ENCODE peak calls at places on chromosomes 5 and 9, in seven cellular contexts. C is lower lobe of right lung; V is neural progenitor cell; O is SJSA1; N is CD8-positive, alpha-beta T cell; P is RWPE2; U is GM23338. M is an unnamed sample. For H3K27me3 and H3K4me1, the result is how much of the 10 kb centered on the place peaks cover.

GRCh38 chr5:6379246-6379645 is 899 bp upstream of the MED10 start:
- DNase-seq in V (no peak), N (no peak), P (no peak), C (no peak), U (no peak), O (peak), M (no peak)

GRCh38 chr9:93452710-93453046 is 703 bp downstream of the FAM120AOS start:
- DNase-seq in P (no peak), C (peak), V (peak), U (no peak), N (no peak), O (no peak), M (peak)

GRCh38 chr9:121133104-121133816 is 58.5 kb downstream of the CNTRL start:
- DNase-seq in P (peak), V (no peak), O (no peak), N (peak), U (peak), C (peak), M (no peak)

GRCh38 chr9:121782514-121783110 is 131.2 kb downstream of the DAB2IP start:
- DNase-seq in U (no peak), N (no peak), V (no peak), C (no peak), P (no peak), O (no peak), M (no peak)

GRCh38 chr9:114081441-114082016 is 3.4 kb upstream of the AMBP start:
- DNase-seq in P (peak), V (no peak), O (no peak), C (no peak), N (no peak), U (no peak), M (no peak)

GRCh38 chr9:69797680-69798079 is 22.9 kb upstream of the CFAP95 start:
- DNase-seq in P (no peak), N (no peak), O (no peak), C (no peak), U (no peak), V (no peak), M (no peak)

GRCh38 chr5:168578506-168579205 is 512 bp downstream of the PANK3 start:
- DNase-seq in O (peak), V (no peak), P (no peak), N (no peak), C (no peak), U (peak), M (peak)

GRCh38 chr9:136506425-136506824 is 23.6 kb upstream of the SEC16A start:
- DNase-seq in O (no peak), N (no peak), C (no peak), V (no peak), U (no peak), P (no peak), M (no peak)

GRCh38 chr5:157542282-157542966 is 33.2 kb downstream of the ADAM19 start:
- DNase-seq in V (no peak), O (no peak), U (no peak), C (no peak), N (no peak), P (no peak), M (no peak)

GRCh38 chr5:78162253-78162862 is 132.1 kb downstream of the AP3B1 start:
- DNase-seq in C (no peak), V (peak), U (peak), N (no peak), O (no peak), P (no peak), M (peak)

GRCh38 chr5:89315194-89315593 is 432.2 kb upstream of the MEF2C start:
- DNase-seq in U (no peak), C (peak), O (no peak), N (no peak), V (no peak), P (no peak), M (no peak)

GRCh38 chr9:113515862-113516261 is 52.3 kb downstream of the RGS3 start:
- DNase-seq in C (no peak), P (no peak), O (no peak), U (no peak), N (no peak), V (no peak), M (no peak)

GRCh38 chr5:176793343-176793699 is 17.0 kb upstream of the UNC5A start:
- DNase-seq in V (no peak), U (peak), N (no peak), C (no peak), P (no peak), O (no peak), M (no peak)

GRCh38 chr9:121698627-121699270 is 47.3 kb downstream of the DAB2IP start:
- DNase-seq in P (no peak), N (no peak), U (peak), V (peak), O (no peak), C (peak), M (peak)

GRCh38 chr5:10896016-10896415 is 135.0 kb upstream of the DAP start:
- DNase-seq in V (no peak), O (no peak), P (no peak), U (no peak), C (no peak), N (no peak), M (no peak)

GRCh38 chr5:146107901-146108300 is 2.5 kb upstream of the PLAC8L1 start:
- DNase-seq in N (no peak), U (no peak), C (no peak), O (no peak), P (no peak), V (no peak), M (no peak)

GRCh38 chr9:34145165-34145564 is 18.7 kb upstream of the DCAF12 start:
- DNase-seq in N (no peak), P (no peak), O (no peak), U (peak), C (no peak), V (no peak), M (no peak)

GRCh38 chr9:86659413-86660046 is 287.8 kb downstream of the GAS1 start:
- DNase-seq in V (no peak), C (no peak), U (no peak), O (no peak), N (no peak), P (no peak), M (no peak)

GRCh38 chr9:89413963-89414638 is 83.8 kb downstream of the SEMA4D start:
- DNase-seq in C (no peak), N (no peak), V (no peak), P (no peak), U (no peak), O (no peak), M (no peak)

GRCh38 chr5:149630337-149630736 is 49.0 kb downstream of the ARHGEF37 start:
- DNase-seq in C (no peak), V (no peak), N (no peak), P (no peak), U (no peak), O (no peak), M (no peak)

GRCh38 chr5:160181965-160182622 is 47.2 kb upstream of the FABP6 start:
- DNase-seq in C (no peak), P (no peak), V (no peak), U (no peak), O (no peak), N (no peak), M (no peak)

GRCh38 chr5:145479271-145479670 is 355.9 kb downstream of the PRELID2 start:
- DNase-seq in O (no peak), C (no peak), U (peak), P (no peak), N (no peak), V (no peak), M (no peak)

GRCh38 chr5:180133971-180134508 is 62.5 kb upstream of the RNF130 start:
- DNase-seq in P (no peak), C (peak), U (no peak), V (no peak), N (peak), O (no peak), M (no peak)

GRCh38 chr5:3222924-3223323 is 372.7 kb upstream of the IRX1 start:
- DNase-seq in P (no peak), O (no peak), U (no peak), N (no peak), V (no peak), C (no peak), M (no peak)

GRCh38 chr5:75510417-75510835 is 1.0 kb downstream of the CERT1 start:
- DNase-seq in V (no peak), U (no peak), P (no peak), N (peak), C (no peak), O (peak), M (no peak)

GRCh38 chr5:123454236-123454911 is 31.2 kb upstream of the CEP120 start:
- DNase-seq in U (no peak), N (no peak), P (no peak), O (no peak), V (no peak), C (no peak), M (no peak)

GRCh38 chr5:53490747-53491146 is 10.3 kb downstream of the FST start:
- DNase-seq in P (peak), U (no peak), O (no peak), C (no peak), V (no peak), N (no peak), M (no peak)

GRCh38 chr5:154757647-154758406 is 2.6 kb downstream of the LARP1 start:
- DNase-seq in N (peak), O (no peak), U (no peak), V (peak), C (no peak), P (no peak), M (peak)

GRCh38 chr5:142016576-142016975 is 3.7 kb upstream of the GNPDA1 start:
- DNase-seq in P (no peak), V (no peak), C (no peak), U (no peak), O (no peak), N (peak), M (no peak)

GRCh38 chr5:73205309-73205708 is 32.3 kb downstream of the TMEM174 start:
- DNase-seq in V (no peak), O (no peak), P (no peak), U (no peak), C (no peak), N (no peak), M (no peak)

GRCh38 chr9:136310273-136311030 is 6.6 kb upstream of the CCDC187 start:
- DNase-seq in O (no peak), V (no peak), U (no peak), P (no peak), C (no peak), N (no peak), M (no peak)

GRCh38 chr9:77014597-77015263 is 4.7 kb upstream of the FOXB2 start:
- DNase-seq in C (no peak), N (no peak), V (peak), U (peak), O (no peak), P (no peak), M (no peak)
- H3K27me3 ChIP-seq in C (half or more), N (under half), V (half or more), U (half or more), O (under half), P (half or more), M (half or more)

GRCh38 chr9:76690575-76691370 is 73.5 kb upstream of the PCA3 start:
- DNase-seq in V (no peak), C (no peak), U (peak), O (no peak), N (no peak), P (no peak), M (no peak)

GRCh38 chr9:76687861-76688374 is 76.3 kb upstream of the PCA3 start:
- DNase-seq in C (no peak), V (no peak), O (peak), U (no peak), N (no peak), P (peak), M (no peak)

GRCh38 chr9:76691761-76692313 is 72.4 kb upstream of the PCA3 start:
- DNase-seq in O (no peak), C (no peak), V (peak), P (no peak), N (no peak), U (peak), M (no peak)

GRCh38 chr9:76686756-76687155 is 77.5 kb upstream of the PCA3 start:
- DNase-seq in N (no peak), U (no peak), C (no peak), P (no peak), O (no peak), V (no peak), M (no peak)

DNA sequence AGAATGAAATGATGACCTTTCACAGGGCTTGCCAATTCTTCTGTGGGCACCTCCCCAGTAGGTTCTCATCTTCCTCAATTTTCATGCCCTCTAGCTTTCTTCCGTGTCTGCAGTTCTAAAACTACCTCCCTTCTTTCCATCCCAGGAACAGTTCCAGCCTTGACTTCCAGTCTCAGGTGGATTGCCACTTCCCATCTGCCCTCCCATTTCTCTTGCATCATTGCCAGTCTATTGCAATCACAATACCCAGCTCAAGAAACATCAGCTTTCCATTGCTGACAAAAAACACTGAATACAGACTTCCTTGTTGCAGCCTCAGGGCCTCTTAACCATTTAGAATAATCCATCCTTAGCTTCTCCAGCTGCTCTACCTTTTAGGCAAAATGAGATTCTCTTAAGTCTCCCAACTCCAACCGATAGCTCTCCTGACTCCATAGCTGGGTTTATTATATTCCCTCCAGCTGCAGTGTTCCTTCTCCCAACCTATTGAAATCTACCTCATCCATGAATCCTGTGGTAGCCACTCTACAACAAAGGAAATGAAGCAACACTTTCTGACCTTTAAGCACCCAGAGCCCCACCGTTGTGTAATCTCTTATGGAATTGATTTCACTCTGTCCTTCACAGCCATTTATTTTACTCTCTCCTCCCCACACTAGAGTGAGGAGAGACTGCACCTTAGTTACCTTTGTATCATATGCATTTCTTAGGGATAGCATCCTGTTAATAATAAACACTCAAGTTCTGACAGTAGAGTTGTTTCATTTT is 75.6 kb upstream of the PCA3 start:
- DNase-seq in N (no peak), U (no peak), P (no peak), V (no peak), O (no peak), C (no peak), M (no peak)
- H3K4me3 ChIP-seq in N (no peak), U (no peak), P (no peak), V (no peak), O (no peak), C (no peak), M (no peak)

DNA sequence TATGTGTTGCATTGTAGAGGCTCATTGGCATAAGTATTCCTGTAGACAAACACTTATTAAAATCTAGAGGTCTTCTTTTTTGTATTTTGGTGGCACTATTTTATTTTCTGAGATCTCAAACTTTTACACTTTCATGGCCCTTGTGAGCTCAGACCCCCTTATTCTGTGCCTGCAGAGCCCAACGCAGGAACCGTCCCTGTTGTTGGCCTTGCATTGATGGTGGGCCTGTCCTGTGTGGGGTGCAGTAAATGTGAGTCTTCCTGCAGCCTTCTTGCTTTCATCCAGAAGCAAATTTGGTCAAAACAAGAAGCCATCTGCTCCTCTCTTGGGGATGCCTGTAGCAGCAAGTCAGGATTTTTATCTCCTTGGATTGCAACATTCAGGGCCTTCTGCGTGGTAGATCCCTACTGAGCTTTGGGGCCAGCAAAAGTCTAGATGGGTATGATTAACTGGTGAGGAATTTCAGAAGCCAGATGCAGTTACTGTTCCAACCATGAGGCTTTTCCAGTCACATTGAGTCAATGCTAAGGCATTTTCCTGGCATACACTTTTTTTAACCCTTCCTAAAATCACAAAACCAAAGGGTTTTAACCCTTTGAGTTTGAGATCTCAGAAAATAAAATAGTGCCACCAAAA is 31.7 kb downstream of the BASP1 start:
- DNase-seq in C (no peak), P (peak), O (peak), U (no peak), N (no peak), V (no peak), M (no peak)
- H3K4me1 ChIP-seq in C (under half), P (half or more), O (half or more), U (under half), N (under half), V (under half), M (under half)

GRCh38 chr5:61286446-61287132 is 45.5 kb upstream of the ZSWIM6 start:
- DNase-seq in N (no peak), V (no peak), P (no peak), C (no peak), O (no peak), U (no peak), M (no peak)
- H3K27me3 ChIP-seq in N (under half), V (under half), P (under half), C (under half), O (under half), U (under half), M (under half)

GRCh38 chr9:100083448-100084144 is 15.2 kb downstream of the ERP44 start:
- DNase-seq in U (no peak), N (no peak), V (no peak), O (no peak), C (no peak), P (no peak), M (peak)

GRCh38 chr9:100086097-100086496 is 12.7 kb downstream of the ERP44 start:
- DNase-seq in V (no peak), C (no peak), P (no peak), N (no peak), U (no peak), O (no peak), M (no peak)

GRCh38 chr9:100082786-100083185 is 16.0 kb downstream of the ERP44 start:
- DNase-seq in O (no peak), P (no peak), U (no peak), V (no peak), N (no peak), C (no peak), M (no peak)

GRCh38 chr9:100084145-100084478 is 14.7 kb downstream of the ERP44 start:
- DNase-seq in C (no peak), P (no peak), O (no peak), V (no peak), U (no peak), N (no peak), M (no peak)

GRCh38 chr9:100084734-100085133 is 14.1 kb downstream of the ERP44 start:
- DNase-seq in U (no peak), V (no peak), N (no peak), C (no peak), P (no peak), O (no peak), M (no peak)
- H3K4me3 ChIP-seq in U (no peak), V (no peak), N (no peak), C (no peak), P (no peak), O (no peak), M (no peak)

GRCh38 chr5:56129288-56129687 is 103.8 kb downstream of the ANKRD55 start:
- DNase-seq in U (no peak), O (no peak), C (no peak), V (no peak), P (no peak), N (no peak), M (no peak)

GRCh38 chr5:56123531-56124243 is 109.4 kb downstream of the ANKRD55 start:
- DNase-seq in P (peak), N (no peak), V (peak), C (no peak), O (peak), U (peak), M (no peak)

GRCh38 chr5:56128166-56128565 is 105.0 kb downstream of the ANKRD55 start:
- DNase-seq in N (no peak), U (no peak), C (no peak), O (no peak), P (no peak), V (no peak), M (no peak)

GRCh38 chr5:56124885-56125250 is 108.3 kb downstream of the ANKRD55 start:
- DNase-seq in U (no peak), C (no peak), N (no peak), O (no peak), P (no peak), V (no peak), M (no peak)

GRCh38 chr5:56126487-56127179 is 106.5 kb downstream of the ANKRD55 start:
- DNase-seq in O (no peak), P (no peak), N (no peak), U (no peak), V (no peak), C (no peak), M (no peak)
- H3K4me1 ChIP-seq in O (under half), P (under half), N (under half), U (under half), V (under half), C (under half), M (under half)

DNA sequence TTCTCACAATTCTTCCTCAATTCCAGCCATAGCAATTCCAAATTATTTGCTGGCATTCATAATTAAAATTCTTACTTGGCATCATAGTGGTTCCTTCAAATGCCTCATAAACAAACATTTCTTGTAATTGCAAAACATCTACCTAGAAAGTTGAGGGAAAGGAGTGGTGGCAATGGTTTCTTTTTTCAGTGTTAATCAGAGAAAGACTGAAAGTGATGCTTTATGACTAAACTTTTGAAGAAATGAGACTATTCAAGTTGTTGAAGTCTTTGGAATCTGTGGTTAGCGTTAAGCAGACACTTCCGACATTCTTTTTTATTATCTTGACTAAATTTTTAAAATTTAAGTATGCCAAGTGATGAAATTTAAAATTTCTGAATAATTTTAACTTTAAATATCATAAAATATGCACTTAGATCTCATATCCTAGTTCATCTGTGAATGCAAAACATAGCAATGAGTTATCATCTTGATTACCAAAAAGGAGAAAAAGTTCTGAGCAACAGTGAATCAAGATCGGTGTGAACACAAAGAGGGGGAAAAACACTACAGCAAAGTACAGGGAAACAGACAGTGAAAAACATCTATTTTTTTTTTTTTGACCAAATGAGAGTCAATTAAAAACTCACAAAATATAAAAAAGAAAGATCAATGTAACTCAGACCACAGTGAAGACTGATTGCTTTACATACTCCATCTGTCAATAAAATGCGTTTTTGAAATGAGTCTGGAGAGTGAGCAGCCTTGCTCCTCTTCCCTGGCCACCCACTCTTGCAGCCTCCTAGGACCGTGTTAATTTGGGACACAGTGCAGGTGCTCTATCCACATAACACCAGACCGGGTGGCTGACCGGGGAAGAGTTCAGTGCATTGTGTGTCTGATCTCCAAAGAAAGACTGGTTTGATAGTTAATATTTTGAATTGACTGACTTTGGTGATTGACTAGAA is 20.6 kb upstream of the IL7R start:
- DNase-seq in C (no peak), N (no peak), V (no peak), U (no peak), O (no peak), P (no peak), M (no peak)
- H3K27me3 ChIP-seq in C (under half), N (under half), V (under half), U (under half), O (under half), P (under half), M (under half)

M was measured in HAP-1.